ENCODE peak calls at places on chromosomes 7 and 10, in four cellular contexts. U is endothelial cell of umbilical vein, W is A549, Y is K562. K is an unnamed sample.

GRCh38 chr7:7183833-7184463 is 1.6 kb downstream of the C1GALT1 start:
- DNase-seq in U (peak), Y (no peak), W (no peak), K (peak)

GRCh38 chr7:25359471-25360059 is 131.3 kb upstream of the NPVF start:
- DNase-seq in W (no peak), U (no peak), Y (no peak), K (no peak)

GRCh38 chr7:131327049-131327625 is 539 bp upstream of the MKLN1 start:
- DNase-seq in Y (peak), U (peak), W (peak), K (peak)

GRCh38 chr7:16712916-16713315 is 40.6 kb upstream of the TSPAN13 start:
- DNase-seq in U (no peak), W (no peak), Y (no peak), K (no peak)

GRCh38 chr10:21524526-21525366 is 736 bp downstream of the SKIDA1 start:
- DNase-seq in Y (no peak), U (peak), W (no peak), K (peak)

GRCh38 chr10:43322769-43323168 is 48.7 kb upstream of the FXYD4 start:
- DNase-seq in W (peak), U (peak), Y (peak), K (no peak)

GRCh38 chr10:30751678-30752331 is 122.3 kb upstream of the LYZL2 start:
- DNase-seq in U (peak), Y (peak), W (peak), K (peak)

GRCh38 chr7:37181550-37181932 is 267.1 kb downstream of the ELMO1 start:
- DNase-seq in W (no peak), U (no peak), Y (no peak), K (no peak)

GRCh38 chr10:97701438-97702064 is 12.0 kb upstream of the MARVELD1 start:
- DNase-seq in W (peak), Y (peak), U (peak), K (peak)

GRCh38 chr7:135232720-135233119 is 918 bp upstream of the STRA8 start:
- DNase-seq in W (no peak), U (no peak), Y (peak), K (peak)
- TF ChIP-seq MYC in W (no peak), U (no peak), Y (peak), K (no peak)

GRCh38 chr10:90347239-90347638 is 510.6 kb downstream of the HTR7 start:
- DNase-seq in W (no peak), Y (no peak), U (no peak), K (no peak)

GRCh38 chr10:90354914-90355313 is 502.9 kb downstream of the HTR7 start:
- DNase-seq in Y (no peak), U (no peak), W (no peak), K (no peak)

GRCh38 chr10:90350122-90350521 is 507.7 kb downstream of the HTR7 start:
- DNase-seq in Y (no peak), W (no peak), U (no peak), K (no peak)

DNA sequence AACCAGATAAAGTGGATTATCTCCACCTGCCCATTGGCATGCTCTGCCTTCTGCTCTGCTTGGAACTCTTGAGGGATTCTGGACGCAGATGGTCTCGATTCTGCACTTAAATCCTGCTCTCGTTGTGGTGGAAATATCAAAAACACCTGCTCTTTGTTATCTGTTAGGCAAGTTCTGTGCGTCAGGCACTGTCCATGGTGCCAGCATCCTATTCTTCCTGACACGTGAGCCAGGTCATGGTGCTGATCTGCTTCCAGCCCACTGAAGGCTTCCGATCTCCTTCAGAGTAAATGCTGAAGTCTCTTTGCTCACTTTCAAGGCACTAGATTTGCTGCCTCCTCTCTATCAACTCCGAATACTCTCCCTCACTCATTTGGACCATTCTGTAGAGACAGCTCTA is 505.6 kb downstream of the HTR7 start:
- DNase-seq in W (no peak), U (no peak), Y (no peak), K (no peak)
- TF ChIP-seq MAX in W (no peak), U (no peak), Y (no peak), K (peak)

GRCh38 chr10:102461187-102462054 is 10.1 kb upstream of the C10orf95 start:
- DNase-seq in W (peak), Y (peak), U (peak), K (peak)
- TF ChIP-seq POLR2A in W (peak), Y (peak), U (no peak), K (no peak)

DNA sequence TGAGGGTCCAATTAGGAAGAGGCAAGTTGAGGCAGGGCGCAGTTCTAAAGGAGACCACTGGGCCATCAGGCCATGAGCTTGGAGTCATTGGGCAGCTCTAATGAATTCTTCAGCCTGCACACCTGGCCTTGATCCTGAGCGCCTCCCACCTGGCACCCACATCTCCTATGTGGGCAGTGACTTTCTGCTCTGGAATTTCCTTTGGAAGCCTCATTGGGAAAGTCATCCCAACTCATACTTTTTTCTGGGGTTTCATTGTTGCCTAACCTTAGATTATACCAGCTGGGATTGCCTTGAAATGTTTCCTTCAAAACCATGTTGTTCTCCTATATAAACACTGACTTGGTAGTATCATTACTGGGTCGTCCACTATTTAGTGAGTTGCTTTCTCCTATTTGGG is 54.1 kb downstream of the PLPP4 start:
- DNase-seq in Y (no peak), U (no peak), W (no peak), K (no peak)
- TF ChIP-seq MYC in Y (no peak), U (no peak), W (no peak), K (no peak)

DNA sequence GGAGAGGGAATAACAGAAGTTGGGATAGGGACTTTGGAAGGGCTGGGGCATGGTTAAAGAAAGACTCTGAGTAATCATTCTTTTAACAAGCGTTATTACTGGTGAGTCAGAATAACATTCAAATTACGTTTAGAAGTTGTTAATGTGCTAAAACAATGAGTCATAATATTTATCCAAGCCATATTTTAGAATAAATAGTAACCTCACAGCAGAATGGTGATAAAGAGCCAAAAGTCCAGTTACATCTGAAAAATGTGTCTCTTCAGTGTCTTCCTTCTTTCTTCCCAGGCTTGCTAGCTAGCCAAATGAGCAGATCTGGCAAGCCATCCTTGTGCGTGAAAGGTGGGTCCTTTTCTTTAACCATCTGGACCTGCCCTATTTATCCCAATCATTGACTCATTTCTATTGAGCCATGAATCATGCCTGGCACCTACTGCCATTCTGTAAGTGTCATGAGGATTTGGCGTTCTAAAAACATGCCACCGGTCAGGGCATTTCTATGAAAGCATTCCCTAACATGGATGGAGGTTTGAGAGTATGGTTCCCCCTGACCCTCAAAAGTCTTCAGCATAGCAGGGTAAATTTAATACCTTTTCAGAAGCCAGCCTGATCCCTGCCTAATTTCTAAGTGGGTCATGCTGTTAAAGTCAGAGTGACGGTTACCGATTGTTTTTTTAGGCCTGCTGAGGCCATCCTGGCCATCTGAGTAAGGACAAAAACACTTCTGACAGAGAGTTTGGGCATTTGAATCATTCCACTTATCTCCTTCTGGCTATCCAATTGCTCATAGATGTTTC is 26.8 kb downstream of the MYPN start:
- DNase-seq in W (peak), Y (no peak), U (peak), K (no peak)
- TF ChIP-seq MAX in W (peak), Y (no peak), U (no peak), K (no peak)

DNA sequence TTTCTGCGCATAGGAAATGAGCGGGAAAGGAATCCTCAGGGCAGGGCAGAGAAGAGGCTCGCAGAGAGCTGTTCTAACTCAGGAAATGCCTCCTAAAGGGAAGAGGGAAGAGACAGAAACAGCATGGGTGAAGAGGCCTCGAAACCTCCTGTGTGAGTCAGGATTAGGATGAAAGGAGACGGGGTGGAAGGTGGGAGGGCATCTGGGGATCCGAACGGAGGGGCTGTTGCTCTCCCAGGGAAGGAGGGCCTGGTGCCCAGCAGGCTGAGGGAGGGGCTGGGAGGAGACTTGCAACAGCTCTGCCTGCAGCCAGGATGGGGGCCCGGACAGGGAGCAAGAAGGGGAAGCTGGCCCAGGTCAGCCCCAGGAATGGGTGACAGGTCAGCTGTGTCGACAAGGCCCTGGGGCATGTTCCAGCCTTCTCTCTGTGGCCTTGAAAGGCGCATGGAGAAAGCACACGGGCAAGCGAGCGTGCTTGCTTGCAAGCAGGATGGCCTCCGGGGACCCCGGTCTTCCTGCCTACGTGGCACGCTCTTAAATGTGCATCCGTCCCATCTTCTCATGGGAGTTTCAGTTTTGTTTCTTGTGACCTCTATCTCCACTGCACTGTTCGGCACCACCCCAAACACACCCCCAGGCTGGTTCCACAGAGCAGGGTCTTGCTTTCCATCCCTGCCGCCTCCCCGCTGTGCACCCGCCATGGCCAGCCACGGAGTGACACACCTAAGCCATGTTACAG is 63.5 kb downstream of the HIPK2 start:
- DNase-seq in W (no peak), Y (no peak), U (no peak), K (no peak)
- TF ChIP-seq POLR2A in W (no peak), Y (no peak), U (no peak), K (no peak)

GRCh38 chr7:80637453-80637852 is 989 bp upstream of the CD36 start:
- DNase-seq in W (no peak), Y (no peak), U (no peak), K (no peak)

GRCh38 chr7:80635533-80635932 is 2.9 kb upstream of the CD36 start:
- DNase-seq in U (no peak), W (no peak), Y (no peak), K (no peak)

GRCh38 chr7:80635998-80636397 is 2.4 kb upstream of the CD36 start:
- DNase-seq in U (no peak), W (no peak), Y (no peak), K (no peak)

GRCh38 chr7:80636709-80637108 is 1.7 kb upstream of the CD36 start:
- DNase-seq in U (no peak), W (no peak), Y (no peak), K (no peak)

GRCh38 chr7:80637911-80638765 is at the start of gene CD36:
- DNase-seq in U (peak), W (no peak), Y (no peak), K (peak)
- TF ChIP-seq MYC in U (no peak), W (no peak), Y (no peak), K (no peak)

K was measured in NB4.